ENCODE peak calls at places on chromosomes 5 and 9, in six cellular contexts. U is mesenchymal stem cell, T is IMR-90, I is H9, H is H1, J is neuronal stem cell. Q is an unnamed sample.

GRCh38 chr5:174448041-174448440 is 276.3 kb upstream of the MSX2 start:
- DNase-seq in T (no peak), H (no peak), U (no peak), J (no peak), I (no peak), Q (peak; percentile 83)

GRCh38 chr5:172452398-172453205 is 1.7 kb downstream of the SH3PXD2B start:
- DNase-seq in H (no peak), I (peak; percentile 49), T (peak; percentile 72), J (no peak), U (peak; percentile 84), Q (peak; percentile 41)

GRCh38 chr5:164300295-164300694 is 794.9 kb downstream of the MAT2B start:
- DNase-seq in T (no peak), J (no peak), I (no peak), H (no peak), U (no peak), Q (no peak)

GRCh38 chr5:98763001-98763630 is 10.3 kb upstream of the RGMB start:
- DNase-seq in U (peak; percentile 64), T (peak; percentile 93), H (no peak), I (peak; percentile 65), J (no peak), Q (peak; percentile 97)

GRCh38 chr9:114166606-114167572 is 11.6 kb downstream of the COL27A1 start:
- DNase-seq in T (no peak), H (no peak), U (peak; percentile 85), J (no peak), I (no peak), Q (no peak)

GRCh38 chr5:39235648-39236047 is 16.3 kb upstream of the FYB1 start:
- DNase-seq in I (no peak), H (no peak), U (no peak), J (no peak), T (no peak), Q (no peak)

GRCh38 chr5:175383350-175383749 is 60.6 kb downstream of the DRD1 start:
- DNase-seq in T (no peak), U (no peak), H (no peak), J (no peak), I (no peak), Q (peak; percentile 21)

GRCh38 chr9:87836951-87837715 is 45.5 kb upstream of the SPATA31E1 start:
- DNase-seq in U (no peak), H (no peak), I (no peak), T (peak; percentile 15), J (no peak), Q (no peak)

GRCh38 chr5:154712518-154713437 is 42.4 kb upstream of the LARP1 start:
- DNase-seq in I (peak; percentile 95), J (no peak), H (peak; percentile 86), T (no peak), U (peak; percentile 24), Q (peak; percentile 85)

GRCh38 chr5:168874713-168875380 is 295.7 kb upstream of the PANK3 start:
- DNase-seq in I (peak; percentile 48), U (peak; percentile 23), T (peak; percentile 5), H (peak; percentile 23), J (no peak), Q (peak; percentile 89)

GRCh38 chr5:154402611-154403010 is 43.2 kb upstream of the SAP30L start:
- DNase-seq in H (no peak), I (no peak), J (no peak), T (no peak), U (no peak), Q (no peak)

GRCh38 chr5:143029293-143029692 is 259.1 kb downstream of the ARHGAP26 start:
- DNase-seq in I (no peak), J (no peak), H (no peak), T (no peak), U (no peak), Q (no peak)

GRCh38 chr9:121551985-121552753 is 52.5 kb upstream of the GGTA1 start:
- DNase-seq in U (no peak), I (no peak), J (no peak), T (no peak), H (no peak), Q (no peak)

GRCh38 chr9:130539473-130540223 is 39.7 kb upstream of the FUBP3 start:
- DNase-seq in J (no peak), T (peak; percentile 54), I (no peak), H (no peak), U (no peak), Q (no peak)

GRCh38 chr9:134390947-134391318 is 64.7 kb downstream of the RXRA start:
- DNase-seq in I (no peak), J (no peak), H (no peak), U (no peak), T (no peak), Q (no peak)
- H2BK120ac ChIP-seq in I (no peak overlapping the region), J (no peak overlapping the region), H (no peak overlapping the region), U (no peak overlapping the region), T (no peak overlapping the region), Q (no peak overlapping the region)

GRCh38 chr5:103034662-103035392 is 85.1 kb downstream of the GIN1 start:
- DNase-seq in T (no peak), I (peak; percentile 31), U (no peak), H (no peak), J (no peak), Q (no peak)
- H2BK15ac ChIP-seq in T (no peak overlapping the region), I (no peak overlapping the region), U (no peak overlapping the region), H (no peak overlapping the region), J (no peak overlapping the region), Q (no peak overlapping the region)

GRCh38 chr5:73903169-73903568 is 277.2 kb downstream of the ARHGEF28 start:
- DNase-seq in T (no peak), U (no peak), H (no peak), J (no peak), I (no peak), Q (no peak)
- H2BK120ac ChIP-seq in T (no peak overlapping the region), U (no peak overlapping the region), H (no peak overlapping the region), J (no peak overlapping the region), I (no peak overlapping the region), Q (no peak overlapping the region)

GRCh38 chr9:2826291-2826690 is 17.6 kb downstream of the PUM3 start:
- DNase-seq in J (no peak), I (no peak), T (no peak), H (no peak), U (no peak), Q (no peak)

GRCh38 chr9:2819165-2819564 is 24.7 kb downstream of the PUM3 start:
- DNase-seq in T (no peak), J (no peak), I (no peak), U (no peak), H (no peak), Q (no peak)

GRCh38 chr9:2821855-2822254 is 22.0 kb downstream of the PUM3 start:
- DNase-seq in H (no peak), I (no peak), T (no peak), U (no peak), J (no peak), Q (no peak)

GRCh38 chr9:2824054-2824453 is 19.8 kb downstream of the PUM3 start:
- DNase-seq in T (no peak), I (no peak), H (no peak), U (no peak), J (no peak), Q (no peak)

GRCh38 chr9:2824564-2824963 is 19.3 kb downstream of the PUM3 start:
- DNase-seq in J (no peak), H (no peak), U (no peak), I (peak; percentile 73), T (no peak), Q (peak; percentile 71)
- H2BK15ac ChIP-seq in J (no peak overlapping the region), H (no peak overlapping the region), U (no peak overlapping the region), I (no peak overlapping the region), T (no peak overlapping the region), Q (no peak overlapping the region)

DNA sequence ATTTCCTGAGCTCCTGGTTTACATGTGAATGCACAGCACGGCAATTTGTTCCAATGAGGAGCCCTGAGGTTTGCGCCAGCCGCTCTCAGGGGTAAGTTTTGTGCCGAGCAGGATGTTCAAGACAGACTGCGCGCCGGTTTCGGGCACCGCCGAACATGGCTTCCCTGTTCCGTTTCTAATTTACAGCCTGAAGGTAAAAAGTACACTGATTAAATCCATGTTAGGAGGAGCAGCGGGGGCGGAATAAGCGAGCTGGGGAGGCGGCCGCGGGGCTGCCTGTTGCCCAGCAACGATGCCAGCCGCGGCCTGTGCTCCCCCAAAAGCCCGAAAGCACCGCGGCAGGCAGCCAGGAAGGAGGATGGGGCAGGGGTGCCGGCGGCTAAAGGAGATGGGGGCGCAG is 6.4 kb downstream of the SOWAHA start:
- DNase-seq in I (no peak), J (no peak), T (no peak), H (no peak), U (no peak), Q (no peak)
- H2BK120ac ChIP-seq in I (no peak overlapping the region), J (no peak overlapping the region), T (no peak overlapping the region), H (no peak overlapping the region), U (no peak overlapping the region), Q (no peak overlapping the region)

GRCh38 chr5:19608434-19608833 is 379.6 kb downstream of the CDH18 start:
- DNase-seq in J (no peak), U (peak; percentile 3), H (no peak), I (no peak), T (no peak), Q (peak; percentile 10)

DNA sequence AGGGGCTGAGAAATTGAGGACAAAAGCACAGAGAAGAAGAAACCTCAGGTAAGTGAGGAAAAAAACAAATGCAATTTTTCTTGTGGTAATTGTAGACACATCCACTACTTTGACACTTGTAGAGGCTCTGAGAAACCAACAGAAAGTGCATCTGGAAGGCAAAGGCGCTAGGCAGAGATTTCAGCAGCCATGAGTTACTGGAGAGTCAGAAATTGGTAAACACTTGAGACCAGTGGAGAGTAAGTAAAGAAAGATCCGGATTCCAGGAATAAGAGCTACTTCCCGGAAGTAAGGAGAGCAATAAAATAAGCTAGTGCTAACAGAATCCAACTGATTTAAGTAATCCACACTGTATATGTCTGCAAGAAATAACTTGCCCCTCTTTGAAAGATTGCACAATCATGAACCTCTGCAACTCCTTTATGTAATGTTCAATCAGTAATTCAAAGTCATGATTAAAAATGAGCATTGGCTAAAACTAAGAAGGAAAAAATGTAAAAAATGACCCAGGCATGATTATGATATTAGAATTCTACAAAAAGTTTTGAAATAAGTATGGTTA is 382.1 kb downstream of the CDH18 start:
- DNase-seq in U (no peak), H (no peak), J (no peak), T (no peak), I (no peak), Q (no peak)
- H2BK15ac ChIP-seq in U (no peak overlapping the region), H (no peak overlapping the region), J (no peak overlapping the region), T (no peak overlapping the region), I (no peak overlapping the region), Q (no peak overlapping the region)